ENCODE peak calls at places on chromosomes 3 and 15, in six cellular contexts. S is body of pancreas; L is CD4-positive, CD25-positive, alpha-beta regulatory T cell; M is ovary; P is hepatocyte; B is psoas muscle. Z is an unnamed sample.

GRCh38 chr3:157077565-157077991 is 82.4 kb downstream of the CCNL1 start:
- DNase-seq in P (no peak), M (no peak), B (no peak), L (no peak), S (peak; percentile 43), Z (no peak)

GRCh38 chr15:51702710-51703109 is 21.4 kb downstream of the SCG3 start:
- DNase-seq in S (no peak), B (no peak), M (no peak), P (no peak), L (no peak), Z (no peak)

GRCh38 chr3:173893066-173893465 is 495.5 kb downstream of the NLGN1 start:
- DNase-seq in B (no peak), S (no peak), M (no peak), L (no peak), P (no peak), Z (no peak)

GRCh38 chr15:52728899-52729298 is 49.7 kb upstream of the ATOSA start:
- DNase-seq in P (no peak), L (no peak), S (no peak), B (no peak), M (no peak), Z (no peak)

GRCh38 chr3:120148187-120148954 is 54.1 kb upstream of the GSK3B start:
- DNase-seq in S (no peak), B (no peak), L (no peak), M (no peak), P (no peak), Z (no peak)

GRCh38 chr15:66901336-66902100 is 163.9 kb upstream of the SMAD3 start:
- DNase-seq in M (no peak), B (no peak), P (no peak), S (no peak), L (no peak), Z (no peak)

GRCh38 chr3:64179860-64180259 is 45.4 kb downstream of the PRICKLE2 start:
- DNase-seq in B (no peak), L (no peak), S (no peak), M (no peak), P (no peak), Z (no peak)

GRCh38 chr3:197498499-197499241 is 57.1 kb downstream of the BDH1 start:
- DNase-seq in M (no peak), S (no peak), L (no peak), P (no peak), B (no peak), Z (no peak)

GRCh38 chr3:167110906-167111305 is 269.2 kb downstream of the ZBBX start:
- DNase-seq in L (no peak), B (no peak), P (no peak), M (no peak), S (no peak), Z (no peak)

GRCh38 chr3:150970665-150971327 is 1.7 kb downstream of the CLRN1 start:
- DNase-seq in B (no peak), S (no peak), M (no peak), P (no peak), L (no peak), Z (no peak)

GRCh38 chr3:109187390-109187789 is 50.9 kb downstream of the C3orf85 start:
- DNase-seq in L (no peak), P (no peak), B (no peak), M (no peak), S (no peak), Z (no peak)

GRCh38 chr3:51734572-51734907 is 27.7 kb downstream of the GRM2 start:
- DNase-seq in M (no peak), S (no peak), B (no peak), P (no peak), L (no peak), Z (no peak)

GRCh38 chr3:62319570-62320243 is 53.6 kb downstream of the FEZF2 start:
- DNase-seq in L (no peak), P (peak; percentile 4), M (no peak), B (no peak), S (no peak), Z (no peak)

GRCh38 chr3:127162947-127163645 is 29.8 kb upstream of the PRR23E start:
- DNase-seq in B (no peak), L (no peak), S (no peak), P (peak; percentile 32), M (no peak), Z (no peak)

GRCh38 chr3:181709537-181710279 is 2.0 kb upstream of the SOX2 start:
- DNase-seq in B (peak; percentile 57), S (peak; percentile 84), M (peak; percentile 66), L (peak; percentile 12), P (peak; percentile 88), Z (peak; percentile 39)

GRCh38 chr15:79492065-79492464 is 59.9 kb downstream of the MINAR1 start:
- DNase-seq in M (no peak), L (no peak), S (no peak), B (no peak), P (no peak), Z (no peak)

GRCh38 chr3:45948409-45948808 is 5.1 kb downstream of the CXCR6 start:
- DNase-seq in L (no peak), M (no peak), S (no peak), B (no peak), P (no peak), Z (no peak)

GRCh38 chr15:31197497-31198414 is 96.2 kb upstream of the TRPM1 start:
- DNase-seq in L (no peak), S (peak; percentile 36), M (no peak), B (no peak), P (peak; percentile 54), Z (peak; percentile 24)

GRCh38 chr3:65729973-65730372 is 308.7 kb downstream of the MAGI1 start:
- DNase-seq in B (no peak), S (no peak), L (no peak), P (no peak), M (no peak), Z (no peak)

GRCh38 chr3:25297667-25298585 is 130.1 kb upstream of the RARB start:
- DNase-seq in M (no peak), S (no peak), P (no peak), L (no peak), B (no peak), Z (no peak)

GRCh38 chr3:15528881-15529537 is 7.5 kb upstream of the COLQ start:
- DNase-seq in B (no peak), S (no peak), P (no peak), L (no peak), M (no peak), Z (no peak)

GRCh38 chr15:95606551-95606950 is 723.9 kb upstream of the NR2F2 start:
- DNase-seq in M (no peak), P (no peak), S (no peak), B (no peak), L (no peak), Z (no peak)

GRCh38 chr3:176951144-176951543 is 246.1 kb downstream of the TBL1XR1 start:
- DNase-seq in P (no peak), L (no peak), S (no peak), M (no peak), B (peak; percentile 69), Z (no peak)

GRCh38 chr15:63888823-63889222 is 55.1 kb upstream of the HERC1 start:
- DNase-seq in S (no peak), M (no peak), L (no peak), B (no peak), P (no peak), Z (no peak)

GRCh38 chr3:61146010-61146569 is 105.2 kb downstream of the FHIT start:
- DNase-seq in S (no peak), M (no peak), B (no peak), L (no peak), P (no peak), Z (no peak)

GRCh38 chr3:196537319-196537984 is 22.3 kb upstream of the SMCO1 start:
- DNase-seq in M (no peak), S (peak; percentile 61), B (peak; percentile 27), P (no peak), L (peak; percentile 57), Z (peak; percentile 59)

GRCh38 chr3:158160958-158161357 is 51.1 kb downstream of the RSRC1 start:
- DNase-seq in B (no peak), P (peak; percentile 7), M (no peak), S (no peak), L (no peak), Z (no peak)

GRCh38 chr15:84824260-84824690 is 7.1 kb downstream of the ALPK3 start:
- DNase-seq in B (peak; percentile 66), P (no peak), S (peak; percentile 34), M (peak; percentile 75), L (no peak), Z (no peak)

GRCh38 chr15:83194527-83194926 is 13.1 kb downstream of the HDGFL3 start:
- DNase-seq in M (no peak), S (no peak), L (no peak), P (no peak), B (no peak), Z (no peak)
- H3K9me3 ChIP-seq in M (no peaks in the 10 kb centered on the region), S (no peaks in the 10 kb centered on the region), L (no peaks in the 10 kb centered on the region), P (no peaks in the 10 kb centered on the region), B (no peaks in the 10 kb centered on the region), Z (no peaks in the 10 kb centered on the region)

GRCh38 chr3:118199044-118199443 is 835.6 kb downstream of the IGSF11 start:
- DNase-seq in L (no peak), B (no peak), S (no peak), P (no peak), M (no peak), Z (no peak)

GRCh38 chr3:118196183-118196582 is 838.5 kb downstream of the IGSF11 start:
- DNase-seq in S (no peak), L (no peak), M (no peak), P (no peak), B (no peak), Z (no peak)
- H3K9me3 ChIP-seq in S (no peaks in the 10 kb centered on the region), L (peaks cover 4% of the 10 kb centered on the region), M (no peaks in the 10 kb centered on the region), P (no peaks in the 10 kb centered on the region), B (peaks cover 26% of the 10 kb centered on the region), Z (no peaks in the 10 kb centered on the region)

GRCh38 chr3:36679384-36680200 is 84.8 kb downstream of the DCLK3 start:
- DNase-seq in B (no peak), L (no peak), P (no peak), S (no peak), M (no peak), Z (no peak)
- H3K9me3 ChIP-seq in B (no peaks in the 10 kb centered on the region), L (peaks cover 14% of the 10 kb centered on the region), P (no peaks in the 10 kb centered on the region), S (no peaks in the 10 kb centered on the region), M (no peaks in the 10 kb centered on the region), Z (peaks cover 4% of the 10 kb centered on the region)

GRCh38 chr3:76206351-76206750 is 421.0 kb upstream of the ZNF717 start:
- DNase-seq in L (no peak), P (peak; percentile 30), S (no peak), M (no peak), B (no peak), Z (no peak)
- H3K9me3 ChIP-seq in L (peaks cover 7% of the 10 kb centered on the region), P (no peaks in the 10 kb centered on the region), S (no peaks in the 10 kb centered on the region), M (no peaks in the 10 kb centered on the region), B (no peaks in the 10 kb centered on the region), Z (peaks cover 4% of the 10 kb centered on the region)

Z was measured in T-helper 17 cell.